ENCODE peak calls at places on chromosomes 16 and 17, in five cellular contexts. One of them, this sample, is unnamed.

GRCh38 chr17:78890111-78890897 is 12.7 kb downstream of the CEP295NL start:
- DNase-seq in CD4-positive, CD25-positive, alpha-beta regulatory T cell: peak; percentile 28
- DNase-seq in suprapubic skin: no peak
- DNase-seq in tibial artery: peak; percentile 85
- DNase-seq in brain microvascular endothelial cell: no peak
- DNase-seq in this sample: peak; percentile 54

GRCh38 chr17:66533572-66533971 is 231.2 kb downstream of the PRKCA start:
- DNase-seq in suprapubic skin: no peak
- DNase-seq in CD4-positive, CD25-positive, alpha-beta regulatory T cell: no peak
- DNase-seq in tibial artery: no peak
- DNase-seq in brain microvascular endothelial cell: peak; percentile 63
- DNase-seq in this sample: no peak

GRCh38 chr16:81313731-81314602 is 795 bp upstream of the GAN start:
- DNase-seq in CD4-positive, CD25-positive, alpha-beta regulatory T cell: no peak
- DNase-seq in tibial artery: no peak
- DNase-seq in brain microvascular endothelial cell: no peak
- DNase-seq in suprapubic skin: no peak
- DNase-seq in this sample: no peak

GRCh38 chr16:17408296-17408695 is 62.5 kb downstream of the XYLT1 start:
- DNase-seq in brain microvascular endothelial cell: no peak
- DNase-seq in tibial artery: no peak
- DNase-seq in suprapubic skin: no peak
- DNase-seq in CD4-positive, CD25-positive, alpha-beta regulatory T cell: no peak
- DNase-seq in this sample: no peak

GRCh38 chr16:23544436-23544835 is 12.7 kb downstream of the EARS2 start:
- DNase-seq in brain microvascular endothelial cell: no peak
- DNase-seq in tibial artery: no peak
- DNase-seq in CD4-positive, CD25-positive, alpha-beta regulatory T cell: no peak
- DNase-seq in suprapubic skin: no peak
- DNase-seq in this sample: no peak

GRCh38 chr17:36934144-36934758 is 3.0 kb upstream of the LHX1 start:
- DNase-seq in CD4-positive, CD25-positive, alpha-beta regulatory T cell: no peak
- DNase-seq in brain microvascular endothelial cell: no peak
- DNase-seq in tibial artery: no peak
- DNase-seq in suprapubic skin: no peak
- DNase-seq in this sample: no peak

GRCh38 chr17:57519199-57519598 is 225.9 kb downstream of the CCDC182 start:
- DNase-seq in suprapubic skin: no peak
- DNase-seq in brain microvascular endothelial cell: peak; percentile 37
- DNase-seq in CD4-positive, CD25-positive, alpha-beta regulatory T cell: no peak
- DNase-seq in tibial artery: no peak
- DNase-seq in this sample: no peak

GRCh38 chr17:61409301-61410099 is 9.9 kb downstream of the TBX2 start:
- DNase-seq in suprapubic skin: peak; percentile 81
- DNase-seq in tibial artery: peak; percentile 80
- DNase-seq in CD4-positive, CD25-positive, alpha-beta regulatory T cell: no peak
- DNase-seq in brain microvascular endothelial cell: no peak
- DNase-seq in this sample: peak; percentile 38

GRCh38 chr17:81067331-81067730 is 32.4 kb downstream of the BAIAP2 start:
- DNase-seq in brain microvascular endothelial cell: no peak
- DNase-seq in tibial artery: no peak
- DNase-seq in suprapubic skin: no peak
- DNase-seq in CD4-positive, CD25-positive, alpha-beta regulatory T cell: no peak
- DNase-seq in this sample: no peak

GRCh38 chr17:42509916-42510315 is 26.1 kb upstream of the NAGLU start:
- DNase-seq in brain microvascular endothelial cell: no peak
- DNase-seq in tibial artery: no peak
- DNase-seq in suprapubic skin: no peak
- DNase-seq in CD4-positive, CD25-positive, alpha-beta regulatory T cell: no peak
- DNase-seq in this sample: no peak

GRCh38 chr16:4385789-4386451 is 14.3 kb downstream of the VASN start:
- DNase-seq in suprapubic skin: no peak
- DNase-seq in CD4-positive, CD25-positive, alpha-beta regulatory T cell: no peak
- DNase-seq in brain microvascular endothelial cell: no peak
- DNase-seq in tibial artery: peak; percentile 82
- DNase-seq in this sample: no peak

GRCh38 chr17:33014751-33015150 is 23.1 kb downstream of the SPACA3 start:
- DNase-seq in tibial artery: peak; percentile 32
- DNase-seq in brain microvascular endothelial cell: no peak
- DNase-seq in CD4-positive, CD25-positive, alpha-beta regulatory T cell: no peak
- DNase-seq in suprapubic skin: no peak
- DNase-seq in this sample: no peak

GRCh38 chr17:47273245-47273644 is 19.6 kb downstream of the ITGB3 start:
- DNase-seq in brain microvascular endothelial cell: no peak
- DNase-seq in tibial artery: no peak
- DNase-seq in CD4-positive, CD25-positive, alpha-beta regulatory T cell: no peak
- DNase-seq in suprapubic skin: no peak
- DNase-seq in this sample: no peak

GRCh38 chr17:43398724-43399595 is at the start of gene ARL4D:
- DNase-seq in CD4-positive, CD25-positive, alpha-beta regulatory T cell: peak; percentile 82
- DNase-seq in suprapubic skin: peak; percentile 96
- DNase-seq in tibial artery: peak; percentile 94
- DNase-seq in brain microvascular endothelial cell: peak; percentile 64
- DNase-seq in this sample: peak; percentile 75

GRCh38 chr17:14300628-14301278 is at the start of gene HS3ST3B1:
- DNase-seq in tibial artery: peak; percentile 95
- DNase-seq in suprapubic skin: peak; percentile 99
- DNase-seq in brain microvascular endothelial cell: peak; percentile 100
- DNase-seq in CD4-positive, CD25-positive, alpha-beta regulatory T cell: peak; percentile 100
- DNase-seq in this sample: peak; percentile 96

GRCh38 chr17:45703806-45704205 is 80.3 kb upstream of the CRHR1 start:
- DNase-seq in brain microvascular endothelial cell: no peak
- DNase-seq in tibial artery: no peak
- DNase-seq in suprapubic skin: no peak
- DNase-seq in CD4-positive, CD25-positive, alpha-beta regulatory T cell: no peak
- DNase-seq in this sample: no peak

GRCh38 chr16:58556678-58557077 is 41.4 kb downstream of the SETD6 start:
- DNase-seq in brain microvascular endothelial cell: peak; percentile 16
- DNase-seq in CD4-positive, CD25-positive, alpha-beta regulatory T cell: no peak
- DNase-seq in suprapubic skin: no peak
- DNase-seq in tibial artery: no peak
- DNase-seq in this sample: no peak

GRCh38 chr16:3857189-3858013 is 23.1 kb downstream of the CREBBP start:
- DNase-seq in suprapubic skin: no peak
- DNase-seq in brain microvascular endothelial cell: no peak
- DNase-seq in CD4-positive, CD25-positive, alpha-beta regulatory T cell: no peak
- DNase-seq in tibial artery: peak; percentile 70
- DNase-seq in this sample: no peak

GRCh38 chr17:79810138-79811027 is 13.5 kb upstream of the CBX8 start:
- DNase-seq in suprapubic skin: no peak
- DNase-seq in brain microvascular endothelial cell: peak; percentile 54
- DNase-seq in tibial artery: no peak
- DNase-seq in CD4-positive, CD25-positive, alpha-beta regulatory T cell: peak; percentile 78
- DNase-seq in this sample: peak; percentile 65

GRCh38 chr16:22225060-22225459 is 19.0 kb downstream of the EEF2K start:
- DNase-seq in CD4-positive, CD25-positive, alpha-beta regulatory T cell: no peak
- DNase-seq in brain microvascular endothelial cell: no peak
- DNase-seq in suprapubic skin: no peak
- DNase-seq in tibial artery: peak; percentile 87
- DNase-seq in this sample: no peak

GRCh38 chr16:2985457-2985856 is 5.2 kb upstream of the PKMYT1 start:
- DNase-seq in brain microvascular endothelial cell: no peak
- DNase-seq in suprapubic skin: no peak
- DNase-seq in CD4-positive, CD25-positive, alpha-beta regulatory T cell: no peak
- DNase-seq in tibial artery: no peak
- DNase-seq in this sample: no peak

GRCh38 chr17:41710472-41711090 is 1.6 kb upstream of the GAST start:
- DNase-seq in tibial artery: no peak
- DNase-seq in suprapubic skin: no peak
- DNase-seq in brain microvascular endothelial cell: peak; percentile 86
- DNase-seq in CD4-positive, CD25-positive, alpha-beta regulatory T cell: no peak
- DNase-seq in this sample: no peak

GRCh38 chr17:3879181-3879580 is 13.7 kb downstream of the CAMKK1 start:
- DNase-seq in CD4-positive, CD25-positive, alpha-beta regulatory T cell: no peak
- DNase-seq in brain microvascular endothelial cell: peak; percentile 35
- DNase-seq in suprapubic skin: no peak
- DNase-seq in tibial artery: no peak
- DNase-seq in this sample: no peak

GRCh38 chr17:45050680-45051059 is 762 bp downstream of the DCAKD start:
- DNase-seq in suprapubic skin: no peak
- DNase-seq in CD4-positive, CD25-positive, alpha-beta regulatory T cell: no peak
- DNase-seq in brain microvascular endothelial cell: no peak
- DNase-seq in tibial artery: no peak
- DNase-seq in this sample: peak; percentile 8

DNA sequence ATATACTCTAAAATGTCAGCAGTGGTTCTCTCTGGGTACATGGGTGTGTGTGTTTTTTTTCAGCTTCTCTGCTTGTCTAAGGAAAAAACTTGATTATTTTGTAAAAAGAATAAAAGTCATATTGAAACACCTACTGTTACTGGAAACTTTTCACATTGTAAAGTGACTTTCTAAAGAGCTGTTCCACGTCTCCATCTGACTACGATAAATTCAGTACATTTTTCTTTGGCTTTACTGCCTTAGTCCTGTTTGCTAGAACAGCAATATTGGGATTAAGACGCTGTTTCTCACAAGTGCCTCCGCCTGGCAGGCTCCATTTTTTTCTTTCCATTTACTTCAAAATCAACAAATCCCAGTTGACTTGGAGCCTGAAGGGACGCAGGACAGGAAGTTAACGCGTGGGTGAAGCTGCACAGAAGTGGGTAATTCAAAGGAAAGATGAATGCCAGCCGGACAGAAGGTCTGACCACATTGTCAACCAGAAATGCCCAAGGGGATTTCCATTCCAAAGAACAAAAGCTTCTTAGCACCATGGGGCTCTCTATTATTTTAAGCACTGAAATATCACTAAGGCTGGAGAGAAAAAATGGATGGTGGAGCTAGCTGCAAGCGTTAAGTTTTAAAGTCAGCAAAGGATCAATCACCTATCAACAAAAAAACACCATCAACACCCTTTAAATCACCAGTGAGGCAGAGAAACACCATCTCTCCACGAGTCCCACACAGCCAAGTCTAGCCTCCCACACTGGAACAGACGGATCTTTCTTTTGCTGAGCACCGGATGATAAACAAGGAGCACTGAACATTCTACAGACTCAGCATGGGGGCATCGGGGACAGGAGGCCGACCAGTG is 8.4 kb downstream of the GLOD4 start:
- DNase-seq in CD4-positive, CD25-positive, alpha-beta regulatory T cell: no peak
- DNase-seq in brain microvascular endothelial cell: no peak
- DNase-seq in tibial artery: no peak
- DNase-seq in suprapubic skin: no peak
- DNase-seq in this sample: no peak
- H3K27ac ChIP-seq in CD4-positive, CD25-positive, alpha-beta regulatory T cell: no peak overlapping the region
- H3K27ac ChIP-seq in brain microvascular endothelial cell: no peak overlapping the region
- H3K27ac ChIP-seq in tibial artery: no peak overlapping the region
- H3K27ac ChIP-seq in suprapubic skin: no peak overlapping the region
- H3K27ac ChIP-seq in this sample: no peak overlapping the region

GRCh38 chr16:11857161-11857560 is 5.8 kb upstream of the RSL1D1 start:
- DNase-seq in brain microvascular endothelial cell: peak; percentile 22
- DNase-seq in CD4-positive, CD25-positive, alpha-beta regulatory T cell: no peak
- DNase-seq in tibial artery: no peak
- DNase-seq in suprapubic skin: no peak
- DNase-seq in this sample: no peak

DNA sequence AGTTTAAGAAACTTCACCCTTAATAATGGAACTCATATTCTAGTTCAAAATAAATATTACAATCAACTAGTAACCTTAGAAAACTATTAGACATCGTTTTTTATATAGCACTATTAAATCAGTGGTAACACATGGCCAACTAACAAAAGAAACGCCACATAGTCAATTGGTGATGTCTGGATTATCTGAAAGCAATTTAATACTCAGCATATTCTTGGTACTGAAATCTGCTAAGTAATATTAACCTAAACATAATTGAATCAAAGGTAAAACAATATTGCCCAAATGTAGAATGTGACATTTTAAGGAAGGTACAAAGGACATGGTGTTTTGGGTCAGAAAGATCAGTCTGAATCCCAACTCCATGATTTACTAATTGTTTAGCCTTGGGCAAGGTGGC is 11.1 kb upstream of the RSL1D1 start:
- DNase-seq in tibial artery: no peak
- DNase-seq in CD4-positive, CD25-positive, alpha-beta regulatory T cell: no peak
- DNase-seq in suprapubic skin: no peak
- DNase-seq in brain microvascular endothelial cell: no peak
- DNase-seq in this sample: no peak
- H3K27ac ChIP-seq in tibial artery: no peak overlapping the region
- H3K27ac ChIP-seq in CD4-positive, CD25-positive, alpha-beta regulatory T cell: no peak overlapping the region
- H3K27ac ChIP-seq in suprapubic skin: no peak overlapping the region
- H3K27ac ChIP-seq in brain microvascular endothelial cell: no peak overlapping the region
- H3K27ac ChIP-seq in this sample: no peak overlapping the region

DNA sequence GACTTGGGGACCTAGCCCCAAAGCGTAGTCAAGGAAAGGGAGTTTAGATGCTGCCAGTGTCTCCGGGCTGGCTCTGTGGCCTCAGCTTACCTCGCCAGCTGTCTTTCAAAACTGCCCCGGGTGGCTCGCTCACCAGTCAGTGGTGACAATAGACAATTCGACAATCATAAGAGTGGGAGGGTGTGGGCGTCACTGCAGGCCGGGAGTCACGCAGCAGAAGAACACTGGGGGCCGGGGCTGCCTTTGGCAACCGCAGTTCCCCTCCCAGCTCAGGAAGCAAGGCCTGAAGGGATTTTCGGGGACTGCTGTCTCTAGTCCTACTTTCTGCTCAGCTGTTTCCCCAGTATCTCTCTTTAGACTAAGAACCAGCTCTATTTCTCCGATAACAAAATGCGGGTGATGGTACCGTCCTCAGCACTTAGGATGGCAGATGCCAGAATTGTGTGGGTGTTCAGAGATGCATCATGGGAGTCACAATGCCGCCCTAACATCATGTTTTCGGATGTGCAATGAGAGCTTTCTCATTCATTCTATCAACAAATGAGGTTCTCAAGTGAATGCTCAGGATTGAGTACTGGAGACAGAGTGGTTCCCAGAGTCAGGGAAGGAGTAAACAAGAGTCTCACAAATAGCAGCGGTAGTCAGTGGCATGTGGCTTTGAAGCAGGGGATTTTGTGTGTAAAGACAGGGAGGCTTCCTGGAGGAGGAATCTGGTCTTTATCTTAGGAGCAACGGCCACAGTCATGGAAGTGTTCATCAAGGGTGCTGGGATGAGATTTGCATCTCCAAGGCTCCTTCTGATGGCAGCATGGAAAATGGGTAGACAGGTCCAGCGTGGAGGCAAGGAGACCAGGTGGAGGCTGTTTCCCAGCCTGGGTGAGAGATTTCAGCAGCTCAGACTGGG is 93.1 kb downstream of the ZDHHC7 start:
- DNase-seq in CD4-positive, CD25-positive, alpha-beta regulatory T cell: no peak
- DNase-seq in brain microvascular endothelial cell: no peak
- DNase-seq in suprapubic skin: no peak
- DNase-seq in tibial artery: no peak
- DNase-seq in this sample: no peak
- H3K27ac ChIP-seq in CD4-positive, CD25-positive, alpha-beta regulatory T cell: no peak overlapping the region
- H3K27ac ChIP-seq in brain microvascular endothelial cell: no peak overlapping the region
- H3K27ac ChIP-seq in suprapubic skin: no peak overlapping the region
- H3K27ac ChIP-seq in tibial artery: no peak overlapping the region
- H3K27ac ChIP-seq in this sample: no peak overlapping the region

GRCh38 chr17:21003007-21003621 is 39.7 kb downstream of the USP22 start:
- DNase-seq in brain microvascular endothelial cell: no peak
- DNase-seq in tibial artery: no peak
- DNase-seq in CD4-positive, CD25-positive, alpha-beta regulatory T cell: no peak
- DNase-seq in suprapubic skin: no peak
- DNase-seq in this sample: no peak
- H3K27ac ChIP-seq in brain microvascular endothelial cell: no peak overlapping the region
- H3K27ac ChIP-seq in tibial artery: no peak overlapping the region
- H3K27ac ChIP-seq in CD4-positive, CD25-positive, alpha-beta regulatory T cell: no peak overlapping the region
- H3K27ac ChIP-seq in suprapubic skin: peak overlapping the region; percentile 5
- H3K27ac ChIP-seq in this sample: no peak overlapping the region

This sample was measured in CD4-positive, alpha-beta T cell.